ENCODE peak calls at places on chromosome 21, in ten cellular contexts. One of them, this sample, is unnamed.

GRCh38 chr21:28118570-28118969 is 874.1 kb downstream of the LTN1 start:
- DNase-seq in HFF-Myc: no peak
- DNase-seq in hypothalamus: no peak
- DNase-seq in Daoy: no peak
- DNase-seq in spleen: no peak
- DNase-seq in NCI-H345: no peak
- DNase-seq in nephron progenitor cell: no peak
- DNase-seq in colonic mucosa: no peak
- DNase-seq in small intestine: no peak
- DNase-seq in astrocyte of the hippocampus: no peak
- DNase-seq in this sample: no peak

GRCh38 chr21:17105972-17106371 is 406.9 kb upstream of the CXADR start:
- DNase-seq in NCI-H345: no peak
- DNase-seq in hypothalamus: no peak
- DNase-seq in astrocyte of the hippocampus: no peak
- DNase-seq in HFF-Myc: no peak
- DNase-seq in Daoy: no peak
- DNase-seq in spleen: no peak
- DNase-seq in nephron progenitor cell: no peak
- DNase-seq in colonic mucosa: no peak
- DNase-seq in small intestine: no peak
- DNase-seq in this sample: no peak

GRCh38 chr21:35086357-35086756 is 37.3 kb upstream of the RUNX1 start:
- DNase-seq in small intestine: no peak
- DNase-seq in spleen: no peak
- DNase-seq in hypothalamus: no peak
- DNase-seq in NCI-H345: no peak
- DNase-seq in colonic mucosa: no peak
- DNase-seq in astrocyte of the hippocampus: peak; percentile 32
- DNase-seq in nephron progenitor cell: no peak
- DNase-seq in Daoy: peak; percentile 60
- DNase-seq in HFF-Myc: no peak
- DNase-seq in this sample: no peak

GRCh38 chr21:42591170-42591869 is 62.1 kb upstream of the PDE9A start:
- DNase-seq in hypothalamus: no peak
- DNase-seq in astrocyte of the hippocampus: no peak
- DNase-seq in nephron progenitor cell: no peak
- DNase-seq in colonic mucosa: no peak
- DNase-seq in small intestine: no peak
- DNase-seq in HFF-Myc: no peak
- DNase-seq in NCI-H345: no peak
- DNase-seq in spleen: no peak
- DNase-seq in Daoy: no peak
- DNase-seq in this sample: no peak

GRCh38 chr21:21387891-21388290 is 389.7 kb downstream of the NCAM2 start:
- DNase-seq in HFF-Myc: no peak
- DNase-seq in small intestine: no peak
- DNase-seq in Daoy: no peak
- DNase-seq in astrocyte of the hippocampus: no peak
- DNase-seq in colonic mucosa: no peak
- DNase-seq in nephron progenitor cell: no peak
- DNase-seq in hypothalamus: no peak
- DNase-seq in spleen: no peak
- DNase-seq in NCI-H345: no peak
- DNase-seq in this sample: no peak

GRCh38 chr21:37758997-37759396 is 157.3 kb downstream of the KCNJ6 start:
- DNase-seq in NCI-H345: no peak
- DNase-seq in small intestine: peak; percentile 26
- DNase-seq in astrocyte of the hippocampus: peak; percentile 81
- DNase-seq in hypothalamus: no peak
- DNase-seq in spleen: no peak
- DNase-seq in colonic mucosa: peak; percentile 28
- DNase-seq in nephron progenitor cell: peak; percentile 63
- DNase-seq in Daoy: peak; percentile 66
- DNase-seq in HFF-Myc: no peak
- DNase-seq in this sample: no peak

GRCh38 chr21:39863111-39863510 is 4.1 kb upstream of the PCP4 start:
- DNase-seq in NCI-H345: peak; percentile 93
- DNase-seq in HFF-Myc: no peak
- DNase-seq in colonic mucosa: peak; percentile 57
- DNase-seq in nephron progenitor cell: no peak
- DNase-seq in hypothalamus: no peak
- DNase-seq in astrocyte of the hippocampus: peak; percentile 87
- DNase-seq in small intestine: peak; percentile 25
- DNase-seq in Daoy: peak; percentile 83
- DNase-seq in spleen: no peak
- DNase-seq in this sample: no peak

GRCh38 chr21:36087362-36088138 is 17.7 kb downstream of the CBR1 start:
- DNase-seq in NCI-H345: no peak
- DNase-seq in colonic mucosa: no peak
- DNase-seq in hypothalamus: peak; percentile 69
- DNase-seq in Daoy: no peak
- DNase-seq in spleen: no peak
- DNase-seq in HFF-Myc: no peak
- DNase-seq in small intestine: no peak
- DNase-seq in astrocyte of the hippocampus: peak; percentile 37
- DNase-seq in nephron progenitor cell: no peak
- DNase-seq in this sample: no peak

GRCh38 chr21:24509131-24509530 is 1098.2 kb downstream of the MRPL39 start:
- DNase-seq in hypothalamus: no peak
- DNase-seq in astrocyte of the hippocampus: no peak
- DNase-seq in NCI-H345: no peak
- DNase-seq in spleen: no peak
- DNase-seq in Daoy: no peak
- DNase-seq in HFF-Myc: no peak
- DNase-seq in small intestine: no peak
- DNase-seq in nephron progenitor cell: no peak
- DNase-seq in colonic mucosa: no peak
- DNase-seq in this sample: no peak

GRCh38 chr21:32424674-32425073 is 12.2 kb downstream of the EVA1C start:
- DNase-seq in Daoy: no peak
- DNase-seq in spleen: no peak
- DNase-seq in colonic mucosa: no peak
- DNase-seq in nephron progenitor cell: no peak
- DNase-seq in small intestine: no peak
- DNase-seq in astrocyte of the hippocampus: no peak
- DNase-seq in hypothalamus: no peak
- DNase-seq in HFF-Myc: no peak
- DNase-seq in NCI-H345: no peak
- DNase-seq in this sample: no peak

GRCh38 chr21:38797470-38797869 is 8.3 kb upstream of the ETS2 start:
- DNase-seq in Daoy: peak; percentile 79
- DNase-seq in nephron progenitor cell: no peak
- DNase-seq in spleen: no peak
- DNase-seq in hypothalamus: no peak
- DNase-seq in HFF-Myc: no peak
- DNase-seq in colonic mucosa: no peak
- DNase-seq in astrocyte of the hippocampus: no peak
- DNase-seq in small intestine: peak; percentile 96
- DNase-seq in NCI-H345: no peak
- DNase-seq in this sample: no peak

GRCh38 chr21:41802684-41803083 is 35.8 kb upstream of the RIPK4 start:
- DNase-seq in small intestine: no peak
- DNase-seq in nephron progenitor cell: no peak
- DNase-seq in HFF-Myc: no peak
- DNase-seq in Daoy: no peak
- DNase-seq in NCI-H345: no peak
- DNase-seq in astrocyte of the hippocampus: peak; percentile 27
- DNase-seq in spleen: no peak
- DNase-seq in hypothalamus: peak; percentile 18
- DNase-seq in colonic mucosa: peak; percentile 39
- DNase-seq in this sample: no peak

GRCh38 chr21:36610201-36610600 is 88.7 kb upstream of the SIM2 start:
- DNase-seq in spleen: no peak
- DNase-seq in small intestine: no peak
- DNase-seq in astrocyte of the hippocampus: no peak
- DNase-seq in hypothalamus: no peak
- DNase-seq in NCI-H345: no peak
- DNase-seq in Daoy: no peak
- DNase-seq in nephron progenitor cell: no peak
- DNase-seq in HFF-Myc: no peak
- DNase-seq in colonic mucosa: no peak
- DNase-seq in this sample: no peak

GRCh38 chr21:45479691-45480675 is 62.3 kb downstream of the SLC19A1 start:
- DNase-seq in nephron progenitor cell: no peak
- DNase-seq in Daoy: no peak
- DNase-seq in HFF-Myc: no peak
- DNase-seq in small intestine: no peak
- DNase-seq in hypothalamus: no peak
- DNase-seq in NCI-H345: no peak
- DNase-seq in colonic mucosa: no peak
- DNase-seq in astrocyte of the hippocampus: no peak
- DNase-seq in spleen: no peak
- DNase-seq in this sample: no peak

GRCh38 chr21:27814226-27814625 is 847.3 kb upstream of the ADAMTS5 start:
- DNase-seq in nephron progenitor cell: no peak
- DNase-seq in HFF-Myc: no peak
- DNase-seq in Daoy: no peak
- DNase-seq in hypothalamus: no peak
- DNase-seq in small intestine: no peak
- DNase-seq in astrocyte of the hippocampus: no peak
- DNase-seq in colonic mucosa: no peak
- DNase-seq in NCI-H345: no peak
- DNase-seq in spleen: no peak
- DNase-seq in this sample: no peak

GRCh38 chr21:34128674-34129038 is 55.3 kb downstream of the MRPS6 start:
- DNase-seq in HFF-Myc: no peak
- DNase-seq in NCI-H345: no peak
- DNase-seq in hypothalamus: no peak
- DNase-seq in spleen: no peak
- DNase-seq in Daoy: no peak
- DNase-seq in astrocyte of the hippocampus: no peak
- DNase-seq in colonic mucosa: no peak
- DNase-seq in nephron progenitor cell: no peak
- DNase-seq in small intestine: no peak
- DNase-seq in this sample: no peak

GRCh38 chr21:39319251-39319756 is 5.9 kb upstream of the BRWD1 start:
- DNase-seq in spleen: no peak
- DNase-seq in HFF-Myc: no peak
- DNase-seq in astrocyte of the hippocampus: no peak
- DNase-seq in nephron progenitor cell: no peak
- DNase-seq in small intestine: no peak
- DNase-seq in hypothalamus: no peak
- DNase-seq in NCI-H345: no peak
- DNase-seq in Daoy: no peak
- DNase-seq in colonic mucosa: no peak
- DNase-seq in this sample: no peak

GRCh38 chr21:45118099-45118498 is 43.7 kb downstream of the ADARB1 start:
- DNase-seq in small intestine: no peak
- DNase-seq in astrocyte of the hippocampus: no peak
- DNase-seq in HFF-Myc: no peak
- DNase-seq in NCI-H345: no peak
- DNase-seq in nephron progenitor cell: no peak
- DNase-seq in spleen: no peak
- DNase-seq in Daoy: no peak
- DNase-seq in colonic mucosa: no peak
- DNase-seq in hypothalamus: no peak
- DNase-seq in this sample: no peak

GRCh38 chr21:44656868-44657267 is 864 bp upstream of the KRTAP12-3 start:
- DNase-seq in astrocyte of the hippocampus: no peak
- DNase-seq in NCI-H345: no peak
- DNase-seq in spleen: no peak
- DNase-seq in colonic mucosa: no peak
- DNase-seq in hypothalamus: no peak
- DNase-seq in small intestine: no peak
- DNase-seq in HFF-Myc: no peak
- DNase-seq in nephron progenitor cell: no peak
- DNase-seq in Daoy: no peak
- DNase-seq in this sample: no peak

GRCh38 chr21:33101300-33102005 is 31.5 kb downstream of the OLIG1 start:
- DNase-seq in NCI-H345: no peak
- DNase-seq in spleen: no peak
- DNase-seq in nephron progenitor cell: peak; percentile 51
- DNase-seq in small intestine: no peak
- DNase-seq in colonic mucosa: no peak
- DNase-seq in astrocyte of the hippocampus: no peak
- DNase-seq in Daoy: no peak
- DNase-seq in hypothalamus: no peak
- DNase-seq in HFF-Myc: no peak
- DNase-seq in this sample: no peak

GRCh38 chr21:45236481-45236880 is 51.2 kb downstream of the POFUT2 start:
- DNase-seq in Daoy: no peak
- DNase-seq in hypothalamus: no peak
- DNase-seq in colonic mucosa: no peak
- DNase-seq in NCI-H345: no peak
- DNase-seq in nephron progenitor cell: no peak
- DNase-seq in small intestine: no peak
- DNase-seq in spleen: peak; percentile 50
- DNase-seq in HFF-Myc: no peak
- DNase-seq in astrocyte of the hippocampus: no peak
- DNase-seq in this sample: no peak

GRCh38 chr21:45892156-45892919 is 89.2 kb upstream of the COL6A1 start:
- DNase-seq in nephron progenitor cell: no peak
- DNase-seq in colonic mucosa: peak; percentile 31
- DNase-seq in NCI-H345: no peak
- DNase-seq in small intestine: no peak
- DNase-seq in spleen: peak; percentile 91
- DNase-seq in Daoy: no peak
- DNase-seq in HFF-Myc: no peak
- DNase-seq in astrocyte of the hippocampus: no peak
- DNase-seq in hypothalamus: no peak
- DNase-seq in this sample: no peak

GRCh38 chr21:45042664-45043161 is 31.7 kb upstream of the ADARB1 start:
- DNase-seq in NCI-H345: no peak
- DNase-seq in Daoy: no peak
- DNase-seq in small intestine: no peak
- DNase-seq in astrocyte of the hippocampus: no peak
- DNase-seq in nephron progenitor cell: no peak
- DNase-seq in hypothalamus: no peak
- DNase-seq in spleen: no peak
- DNase-seq in colonic mucosa: no peak
- DNase-seq in HFF-Myc: no peak
- DNase-seq in this sample: no peak

GRCh38 chr21:43658094-43658725 is 1.1 kb downstream of the HSF2BP start:
- DNase-seq in Daoy: no peak
- DNase-seq in astrocyte of the hippocampus: no peak
- DNase-seq in hypothalamus: no peak
- DNase-seq in NCI-H345: no peak
- DNase-seq in nephron progenitor cell: no peak
- DNase-seq in spleen: no peak
- DNase-seq in colonic mucosa: no peak
- DNase-seq in HFF-Myc: no peak
- DNase-seq in small intestine: no peak
- DNase-seq in this sample: no peak

GRCh38 chr21:15894596-15894995 is 164.8 kb downstream of the USP25 start:
- DNase-seq in small intestine: no peak
- DNase-seq in NCI-H345: no peak
- DNase-seq in colonic mucosa: no peak
- DNase-seq in spleen: no peak
- DNase-seq in HFF-Myc: no peak
- DNase-seq in astrocyte of the hippocampus: peak; percentile 35
- DNase-seq in hypothalamus: no peak
- DNase-seq in nephron progenitor cell: no peak
- DNase-seq in Daoy: no peak
- DNase-seq in this sample: no peak

GRCh38 chr21:27545754-27546349 is 579.0 kb upstream of the ADAMTS5 start:
- DNase-seq in HFF-Myc: no peak
- DNase-seq in astrocyte of the hippocampus: no peak
- DNase-seq in Daoy: no peak
- DNase-seq in NCI-H345: no peak
- DNase-seq in spleen: no peak
- DNase-seq in hypothalamus: no peak
- DNase-seq in small intestine: no peak
- DNase-seq in colonic mucosa: no peak
- DNase-seq in nephron progenitor cell: no peak
- DNase-seq in this sample: no peak

GRCh38 chr21:41877901-41878830 is 978 bp downstream of the PRDM15 start:
- DNase-seq in hypothalamus: no peak
- DNase-seq in spleen: peak; percentile 89
- DNase-seq in Daoy: peak; percentile 73
- DNase-seq in small intestine: peak; percentile 22
- DNase-seq in HFF-Myc: peak; percentile 31
- DNase-seq in NCI-H345: peak; percentile 52
- DNase-seq in colonic mucosa: peak; percentile 38
- DNase-seq in nephron progenitor cell: no peak
- DNase-seq in astrocyte of the hippocampus: peak; percentile 67
- DNase-seq in this sample: no peak

GRCh38 chr21:38938343-38938742 is 132.6 kb downstream of the ETS2 start:
- DNase-seq in NCI-H345: peak; percentile 56
- DNase-seq in nephron progenitor cell: peak; percentile 16
- DNase-seq in spleen: no peak
- DNase-seq in colonic mucosa: no peak
- DNase-seq in hypothalamus: no peak
- DNase-seq in Daoy: peak; percentile 49
- DNase-seq in HFF-Myc: no peak
- DNase-seq in small intestine: no peak
- DNase-seq in astrocyte of the hippocampus: peak; percentile 51
- DNase-seq in this sample: no peak

This sample was measured in HS-27A.